ENCODE peak calls at places on chromosomes 5 and 9, in eight cellular contexts. R is germinal center; J is GM12865; N is testis; P is stimulated activated CD4-positive, alpha-beta T cell treated with anti-CD3 and anti-CD28 coated beads, Interleukin-12 subunit alpha, Interleukin-12 subunit beta, amount 100 ng/mL, for 4 hours; G is stimulated activated CD8-positive, alpha-beta memory T cell treated with anti-CD3 and anti-CD28 coated beads, Interleukin-15, amount 100 ng/mL, for 1 hour; E is memory B cell; X is lower lobe of right lung. Z is an unnamed sample.

GRCh38 chr5:60705144-60705543 is 5.2 kb upstream of the DEPDC1B start:
- DNase-seq in R (no peak), J (no peak), N (no peak), P (no peak), G (no peak), E (no peak), X (no peak), Z (no peak)

GRCh38 chr9:72526901-72527800 is 5.7 kb downstream of the TMC1 start:
- DNase-seq in R (no peak), J (peak), N (peak), P (peak), G (peak), E (no peak), X (peak), Z (no peak)

GRCh38 chr5:54024466-54024865 is 285.9 kb downstream of the ARL15 start:
- DNase-seq in R (no peak), J (no peak), N (no peak), P (no peak), G (no peak), E (no peak), X (no peak), Z (no peak)

GRCh38 chr9:87842878-87843585 is 39.6 kb upstream of the SPATA31E1 start:
- DNase-seq in R (no peak), J (no peak), N (no peak), P (no peak), G (no peak), E (no peak), X (no peak), Z (no peak)

GRCh38 chr5:1449081-1449630 is 3.9 kb upstream of the SLC6A3 start:
- DNase-seq in R (no peak), J (no peak), N (no peak), P (no peak), G (no peak), E (no peak), X (no peak), Z (no peak)

GRCh38 chr5:433836-434235 is 9.1 kb upstream of the EXOC3 start:
- DNase-seq in R (no peak), J (no peak), N (peak), P (no peak), G (no peak), E (no peak), X (no peak), Z (no peak)

GRCh38 chr5:104247260-104247659 is 684.7 kb upstream of the NUDT12 start:
- DNase-seq in R (no peak), J (no peak), N (no peak), P (no peak), G (no peak), E (no peak), X (no peak), Z (no peak)

GRCh38 chr9:91489391-91489899 is 65.8 kb upstream of the NFIL3 start:
- DNase-seq in R (no peak), J (no peak), N (no peak), P (no peak), G (no peak), E (no peak), X (no peak), Z (no peak)

GRCh38 chr5:141870871-141871270 is 7.3 kb downstream of the PCDH1 start:
- DNase-seq in R (no peak), J (no peak), N (peak), P (no peak), G (no peak), E (no peak), X (no peak), Z (no peak)

GRCh38 chr5:368162-369084 is 46.9 kb downstream of the AHRR start:
- DNase-seq in R (no peak), J (peak), N (peak), P (no peak), G (no peak), E (no peak), X (peak), Z (peak)

GRCh38 chr9:114551750-114552685 is 35.6 kb upstream of the ATP6V1G1 start:
- DNase-seq in R (no peak), J (no peak), N (peak), P (no peak), G (no peak), E (no peak), X (no peak), Z (no peak)

GRCh38 chr9:757246-757881 is 84.1 kb upstream of the DMRT1 start:
- DNase-seq in R (no peak), J (peak), N (peak), P (no peak), G (no peak), E (no peak), X (no peak), Z (peak)

GRCh38 chr9:33619666-33620404 is 95.8 kb downstream of the ANKRD18B start:
- DNase-seq in R (no peak), J (no peak), N (no peak), P (no peak), G (no peak), E (no peak), X (no peak), Z (no peak)

GRCh38 chr9:131731237-131731995 is 8.5 kb downstream of the RAPGEF1 start:
- DNase-seq in R (no peak), J (peak), N (no peak), P (no peak), G (no peak), E (no peak), X (no peak), Z (peak)

GRCh38 chr9:114899461-114899860 is 30.9 kb downstream of the TNFSF8 start:
- DNase-seq in R (no peak), J (no peak), N (no peak), P (no peak), G (no peak), E (no peak), X (no peak), Z (no peak)

GRCh38 chr5:176473335-176474006 is 25.3 kb downstream of the FAF2 start:
- DNase-seq in R (no peak), J (no peak), N (no peak), P (no peak), G (no peak), E (no peak), X (no peak), Z (no peak)

GRCh38 chr5:100900142-100900795 is 2.8 kb downstream of the ST8SIA4 start:
- DNase-seq in R (peak), J (peak), N (no peak), P (peak), G (no peak), E (no peak), X (peak), Z (peak)

GRCh38 chr5:148849461-148849860 is 23.1 kb downstream of the ADRB2 start:
- DNase-seq in R (no peak), J (no peak), N (no peak), P (no peak), G (no peak), E (no peak), X (no peak), Z (peak)

GRCh38 chr5:107712359-107712870 is 41.7 kb upstream of the EFNA5 start:
- DNase-seq in R (no peak), J (no peak), N (no peak), P (no peak), G (no peak), E (no peak), X (no peak), Z (no peak)

GRCh38 chr5:150057996-150058395 is 28.4 kb downstream of the CSF1R start:
- DNase-seq in R (no peak), J (no peak), N (no peak), P (no peak), G (no peak), E (no peak), X (no peak), Z (no peak)

GRCh38 chr9:138071292-138071691 is 193.7 kb downstream of the CACNA1B start:
- DNase-seq in R (no peak), J (no peak), N (peak), P (no peak), G (no peak), E (no peak), X (no peak), Z (no peak)